ENCODE peak calls at places on chromosomes 13 and 19, in five cellular contexts. A is stimulated activated naive CD8-positive, alpha-beta T cell treated with anti-CD3 and anti-CD28 coated beads, Interleukin-15, Interleukin-2, amounts not matched to agents 100 U/mL and 50 U/mL, for 24 hours; S is GM18507; C is GM19239; H is left lung. Q is an unnamed sample.
A peak's percentile ranks its signal among the peaks of the same experiment; 100 is the strongest.

GRCh38 chr13:62320129-62320724 is 904.6 kb upstream of the PCDH20 start:
- DNase-seq in A (no peak), H (no peak), C (no peak), S (no peak), Q (no peak)

GRCh38 chr13:80276371-80277289 is 64.3 kb downstream of the SPRY2 start:
- DNase-seq in A (no peak), H (no peak), C (no peak), S (no peak), Q (no peak)

GRCh38 chr13:34462843-34463242 is 479.2 kb upstream of the NBEA start:
- DNase-seq in H (no peak), C (no peak), A (no peak), S (no peak), Q (no peak)

GRCh38 chr13:40694426-40694825 is 28.0 kb upstream of the FOXO1 start:
- DNase-seq in A (no peak), S (no peak), C (no peak), H (no peak), Q (no peak)

GRCh38 chr13:66665991-66666390 is 564.1 kb downstream of the PCDH9 start:
- DNase-seq in H (no peak), C (no peak), A (no peak), S (no peak), Q (peak; percentile 62)

GRCh38 chr13:46648166-46648607 is 95.2 kb downstream of the LRCH1 start:
- DNase-seq in C (no peak), H (no peak), S (no peak), A (no peak), Q (no peak)

GRCh38 chr13:21225841-21226581 is 49.6 kb downstream of the MRPL57 start:
- DNase-seq in H (no peak), C (no peak), S (no peak), A (no peak), Q (no peak)

GRCh38 chr19:17614476-17614875 is 59.0 kb downstream of the COLGALT1 start:
- DNase-seq in S (no peak), C (no peak), A (no peak), H (no peak), Q (no peak)

GRCh38 chr13:21608961-21609360 is 5.0 kb upstream of the MICU2 start:
- DNase-seq in H (no peak), A (no peak), S (no peak), C (no peak), Q (no peak)

GRCh38 chr19:34661357-34661756 is 15.6 kb downstream of the SCGB2B2 start:
- DNase-seq in C (no peak), A (no peak), H (no peak), S (no peak), Q (no peak)

GRCh38 chr13:48110132-48110868 is 15.4 kb upstream of the MED4 start:
- DNase-seq in A (no peak), C (no peak), H (no peak), S (no peak), Q (no peak)

GRCh38 chr19:41870401-41870873 is 6.6 kb upstream of the CD79A start:
- DNase-seq in A (peak; percentile 24), H (no peak), C (no peak), S (no peak), Q (no peak)

GRCh38 chr13:60226507-60226906 is 62.8 kb upstream of the DIAPH3 start:
- DNase-seq in C (no peak), H (no peak), A (no peak), S (no peak), Q (no peak)

GRCh38 chr13:84439108-84439507 is 556.8 kb upstream of the SLITRK1 start:
- DNase-seq in H (no peak), A (no peak), C (no peak), S (no peak), Q (no peak)

GRCh38 chr13:28322256-28322895 is 172.6 kb downstream of the FLT1 start:
- DNase-seq in A (no peak), H (no peak), C (no peak), S (no peak), Q (no peak)

GRCh38 chr19:39093761-39094160 is 9.6 kb downstream of the ACP7 start:
- DNase-seq in S (no peak), C (no peak), H (no peak), A (no peak), Q (no peak)

GRCh38 chr19:12838893-12839656 is 760 bp downstream of the MAST1 start:
- DNase-seq in S (no peak), H (no peak), C (no peak), A (peak; percentile 16), Q (no peak)

GRCh38 chr13:80727321-80727975 is 386.5 kb upstream of the SPRY2 start:
- DNase-seq in A (no peak), H (no peak), C (no peak), S (no peak), Q (no peak)

GRCh38 chr19:41412953-41413352 is 14.2 kb downstream of the B3GNT8 start:
- DNase-seq in H (no peak), A (no peak), S (no peak), C (no peak), Q (no peak)

GRCh38 chr13:39038569-39038898 is 278 bp downstream of the NHLRC3 start:
- DNase-seq in H (no peak), C (no peak), S (no peak), A (peak; percentile 56), Q (no peak)

GRCh38 chr19:40465025-40465780 is at the start of gene BLVRB:
- DNase-seq in S (no peak), A (no peak), C (no peak), H (no peak), Q (no peak)

GRCh38 chr13:40581277-40581579 is 85.2 kb downstream of the FOXO1 start:
- DNase-seq in A (no peak), S (no peak), C (no peak), H (no peak), Q (no peak)

GRCh38 chr19:35702223-35703012 is 1.9 kb upstream of the ZBTB32 start:
- DNase-seq in C (peak; percentile 88), S (peak; percentile 85), A (peak; percentile 92), H (peak; percentile 96), Q (peak; percentile 95)

GRCh38 chr13:46383383-46383782 is 3.7 kb downstream of the RUBCNL start:
- DNase-seq in C (no peak), A (no peak), S (no peak), H (no peak), Q (no peak)

GRCh38 chr19:42270346-42271044 is 1.4 kb downstream of the CIC start:
- DNase-seq in C (peak; percentile 59), S (no peak), A (peak; percentile 75), H (peak; percentile 66), Q (no peak)

GRCh38 chr13:74251778-74252519 is 117.7 kb upstream of the KLF12 start:
- DNase-seq in C (no peak), H (no peak), S (no peak), A (no peak), Q (no peak)

GRCh38 chr19:18204394-18205179 is 745 bp upstream of the RAB3A start:
- DNase-seq in H (peak; percentile 60), C (no peak), A (peak; percentile 61), S (no peak), Q (no peak)

GRCh38 chr19:3146677-3147100 is 10.9 kb downstream of the GNA15 start:
- DNase-seq in C (no peak), H (no peak), A (peak; percentile 84), S (no peak), Q (no peak)

GRCh38 chr13:39419866-39420265 is 183.1 kb downstream of the LHFPL6 start:
- DNase-seq in A (no peak), C (no peak), H (no peak), S (no peak), Q (no peak)